ENCODE peak calls at places on chromosomes 6 and 20, in ten cellular contexts. M is OCI-LY7, Q is PC-3, U is psoas muscle, J is cardiac muscle cell, A is endodermal cell, X is adrenal gland, P is IMR-90, R is lung, L is fibroblast of lung. S is an unnamed sample. For H3K9me3 and H3K4me1, the result is how much of the 10 kb centered on the place peaks cover.

GRCh38 chr20:12435254-12435653 is 517.6 kb downstream of the BTBD3 start:
- DNase-seq in U (no peak), L (no peak), X (no peak), Q (no peak), M (no peak), P (no peak), J (no peak), A (no peak), R (no peak), S (no peak)

GRCh38 chr6:128278876-128279275 is 241.5 kb downstream of the PTPRK start:
- DNase-seq in P (peak), M (no peak), J (no peak), L (no peak), Q (no peak), X (no peak), R (no peak), U (no peak), A (no peak), S (no peak)

GRCh38 chr6:122482750-122483080 is 11.1 kb upstream of the SERINC1 start:
- DNase-seq in M (no peak), U (no peak), X (no peak), A (peak), Q (no peak), L (no peak), J (no peak), R (no peak), P (no peak), S (no peak)

GRCh38 chr6:159908940-159909339 is 18.2 kb downstream of the MAS1 start:
- DNase-seq in L (no peak), P (no peak), Q (no peak), X (no peak), R (no peak), J (no peak), U (no peak), M (no peak), A (no peak), S (no peak)

GRCh38 chr20:61752576-61752975 is 313.1 kb downstream of the TAF4 start:
- DNase-seq in R (no peak), X (no peak), Q (no peak), J (no peak), U (no peak), M (no peak), P (no peak), A (no peak), L (no peak), S (no peak)

GRCh38 chr6:135496805-135497411 is 632 bp downstream of the AHI1 start:
- DNase-seq in A (no peak), Q (no peak), R (no peak), L (peak), X (no peak), U (no peak), M (no peak), P (no peak), J (no peak), S (no peak)

GRCh38 chr20:18139832-18140231 is 2.2 kb downstream of the KAT14 start:
- DNase-seq in J (no peak), X (no peak), R (no peak), L (no peak), M (no peak), P (no peak), Q (no peak), A (no peak), U (no peak), S (no peak)

GRCh38 chr6:44104661-44105060 is 22.6 kb downstream of the MRPL14 start:
- DNase-seq in R (peak), J (peak), Q (no peak), L (no peak), M (no peak), U (peak), P (no peak), X (peak), A (no peak), S (no peak)

GRCh38 chr6:144315226-144315980 is 30.3 kb downstream of the UTRN start:
- DNase-seq in P (no peak), M (no peak), L (no peak), U (no peak), Q (no peak), R (no peak), X (peak), A (no peak), J (no peak), S (no peak)

DNA sequence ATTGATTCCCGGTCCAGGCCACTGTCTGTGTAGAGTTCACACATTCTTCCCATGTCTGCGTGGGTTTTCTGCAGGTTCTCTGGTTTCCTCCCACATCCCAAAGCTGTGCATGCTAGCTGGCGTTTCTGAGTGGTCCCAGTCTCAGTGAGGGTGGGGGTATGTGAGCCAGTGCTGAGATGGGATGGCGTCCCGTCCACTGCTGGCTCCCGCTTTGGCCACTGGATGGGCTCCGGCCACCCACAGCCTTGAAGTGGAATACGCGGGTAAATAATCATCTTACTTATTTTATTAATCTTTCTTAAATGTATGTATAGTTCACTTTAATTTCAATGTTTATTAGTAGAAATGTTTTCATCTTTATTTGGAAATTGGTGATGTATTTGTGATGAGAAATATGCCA is 343.5 kb upstream of the MANEA start:
- DNase-seq in A (no peak), Q (no peak), X (no peak), P (no peak), R (no peak), M (no peak), J (no peak), L (no peak), U (no peak), S (no peak)
- H3K9me3 ChIP-seq in A (under half), Q (under half), X (under half), P (under half), R (under half), M (under half), J (under half), L (under half), U (under half), S (under half)

GRCh38 chr20:62770111-62770910 is 26.0 kb upstream of the MRGBP start:
- DNase-seq in P (no peak), M (no peak), X (no peak), R (no peak), L (no peak), Q (no peak), U (peak), A (no peak), J (no peak), S (no peak)

GRCh38 chr20:62766716-62767115 is 29.6 kb upstream of the MRGBP start:
- DNase-seq in Q (peak), R (no peak), L (no peak), A (no peak), M (no peak), J (peak), U (peak), X (no peak), P (no peak), S (peak)

GRCh38 chr20:62769346-62770071 is 26.8 kb upstream of the MRGBP start:
- DNase-seq in A (no peak), U (peak), L (no peak), Q (no peak), X (no peak), P (no peak), J (no peak), R (no peak), M (no peak), S (no peak)

GRCh38 chr20:62768815-62769287 is 27.4 kb upstream of the MRGBP start:
- DNase-seq in A (no peak), Q (no peak), U (peak), R (no peak), P (peak), L (no peak), J (peak), X (peak), M (no peak), S (no peak)

DNA sequence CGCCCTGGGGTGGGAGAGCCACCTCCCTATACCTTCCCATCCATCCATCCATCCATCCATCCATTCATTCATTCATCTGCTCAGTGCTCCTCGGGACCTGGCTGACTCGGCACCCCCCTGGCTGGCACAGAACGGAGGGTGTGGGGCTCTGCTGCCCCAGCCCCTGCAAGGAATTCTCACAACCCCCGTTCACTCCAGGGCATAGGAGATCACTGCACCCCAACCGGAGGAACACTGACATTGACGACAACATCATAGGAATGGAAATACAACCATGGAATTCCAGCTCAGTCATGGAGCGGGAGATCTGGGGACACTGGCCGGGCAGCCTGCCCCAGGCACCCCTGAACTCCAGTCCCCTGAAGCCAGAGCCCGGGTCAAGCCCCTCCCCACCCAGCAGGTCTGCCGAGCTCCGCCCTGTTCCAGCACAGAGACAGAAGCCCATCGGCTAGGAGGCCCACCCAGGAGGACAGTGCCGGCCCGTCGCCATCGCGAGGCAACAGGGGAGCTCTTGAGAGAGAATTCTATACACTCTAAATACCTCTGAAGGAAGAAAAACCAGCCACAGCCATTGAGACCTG is 27.9 kb upstream of the MRGBP start:
- DNase-seq in X (no peak), J (no peak), Q (no peak), R (no peak), P (no peak), M (no peak), L (no peak), U (peak), A (no peak), S (no peak)
- H3K4me1 ChIP-seq in X (under half), J (under half), Q (under half), R (under half), P (under half), M (under half), L (under half), U (under half), A (under half), S (under half)

GRCh38 chr6:167733740-167734661 is 92.7 kb upstream of the AFDN start:
- DNase-seq in J (peak), P (no peak), M (peak), U (no peak), A (peak), Q (no peak), X (peak), L (peak), R (no peak), S (no peak)

GRCh38 chr6:167731216-167731615 is 95.5 kb upstream of the AFDN start:
- DNase-seq in A (peak), R (no peak), Q (no peak), U (no peak), X (no peak), P (no peak), J (no peak), L (no peak), M (no peak), S (no peak)

GRCh38 chr6:167731731-167732422 is 94.8 kb upstream of the AFDN start:
- DNase-seq in Q (no peak), J (no peak), R (no peak), X (no peak), L (no peak), M (no peak), U (no peak), A (peak), P (no peak), S (no peak)

GRCh38 chr6:167726043-167726442 is 100.7 kb upstream of the AFDN start:
- DNase-seq in M (no peak), X (no peak), L (no peak), R (no peak), U (no peak), J (no peak), Q (no peak), A (peak), P (no peak), S (no peak)

DNA sequence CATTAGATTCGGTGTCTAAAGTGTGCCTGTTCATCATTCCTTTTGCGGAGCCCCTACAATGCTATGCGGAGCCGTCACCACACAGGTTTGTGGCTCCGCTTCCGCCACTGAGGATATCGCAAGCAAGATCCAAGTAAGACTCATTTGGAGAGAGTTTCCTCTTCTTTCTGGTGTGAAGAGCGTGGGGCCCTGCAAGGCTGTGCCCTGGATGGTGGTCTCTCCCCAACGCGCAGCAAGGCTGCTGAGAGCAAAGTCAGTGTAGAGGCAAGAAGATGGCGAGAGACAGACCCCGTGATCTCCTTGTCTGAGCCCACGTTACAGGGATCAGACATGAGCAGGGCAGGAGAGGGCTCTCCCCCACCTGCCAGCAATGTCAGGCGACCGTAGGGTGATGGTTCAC is 96.3 kb upstream of the AFDN start:
- DNase-seq in L (no peak), P (no peak), X (no peak), A (peak), U (no peak), Q (no peak), M (no peak), R (no peak), J (no peak), S (no peak)
- H3K9me3 ChIP-seq in L (under half), P (under half), X (under half), A (under half), U (under half), Q (under half), M (under half), R (under half), J (under half), S (under half)

DNA sequence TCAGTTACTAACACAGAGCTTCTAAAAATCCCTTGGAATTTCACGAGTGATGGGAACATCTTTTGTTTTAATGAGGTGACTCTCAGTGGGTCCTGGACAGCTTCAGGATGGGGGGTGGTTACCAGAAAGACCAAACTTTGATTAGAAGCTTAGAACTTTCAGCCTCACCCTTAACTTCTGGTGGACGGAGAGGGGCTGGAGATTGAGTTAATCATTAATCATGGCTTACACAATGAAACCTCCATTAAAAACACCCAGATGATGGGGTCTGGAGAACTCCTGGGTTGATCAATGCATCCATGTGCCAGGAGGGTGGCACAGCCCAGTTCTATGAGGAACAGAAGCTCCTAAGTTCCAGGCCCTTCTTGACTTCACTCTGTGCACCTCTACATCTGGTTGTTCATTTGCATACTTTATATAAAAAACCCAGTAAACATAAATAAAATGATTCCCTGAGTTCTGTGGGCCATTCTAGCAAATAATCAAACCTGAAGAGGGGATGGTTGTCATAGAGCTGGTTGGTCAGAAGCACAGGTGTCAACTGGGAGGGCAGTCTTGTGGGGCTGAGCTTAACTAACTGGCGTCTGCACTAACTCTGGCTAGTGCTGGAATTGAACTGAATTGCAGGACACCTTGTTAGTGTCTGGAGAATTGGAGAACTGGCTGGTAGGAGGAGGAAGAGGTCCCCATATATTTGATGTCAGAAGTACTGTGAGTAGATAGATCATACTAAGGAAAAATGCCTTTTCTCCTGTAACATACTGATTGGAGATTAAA is 10.3 kb downstream of the RMND1 start:
- DNase-seq in M (no peak), U (no peak), R (no peak), J (no peak), P (no peak), X (no peak), A (no peak), Q (no peak), L (no peak), S (no peak)
- H3K4me1 ChIP-seq in M (under half), U (under half), R (under half), J (under half), P (under half), X (under half), A (under half), Q (under half), L (under half), S (under half)

DNA sequence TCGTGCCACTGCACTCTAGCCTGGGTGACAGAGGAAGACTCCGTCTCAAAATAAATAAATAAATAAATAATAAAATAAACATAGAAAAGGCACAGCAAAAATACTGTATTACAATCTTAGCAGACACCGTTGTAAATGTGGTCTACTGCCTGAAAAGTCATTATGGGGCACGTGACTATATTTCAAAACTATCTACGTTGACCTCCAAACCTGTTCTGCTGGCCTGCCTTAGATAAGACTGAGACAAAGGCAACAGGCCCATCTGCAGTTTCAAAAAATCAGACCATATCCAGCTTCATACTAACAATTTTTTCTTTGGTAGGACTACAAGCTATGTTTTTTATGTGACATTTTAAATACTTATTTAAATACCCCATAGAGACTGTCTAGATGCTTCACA is 59.1 kb downstream of the AGPAT4 start:
- DNase-seq in X (no peak), J (no peak), A (no peak), Q (no peak), R (no peak), U (no peak), L (no peak), P (no peak), M (no peak), S (no peak)
- H3K9me3 ChIP-seq in X (under half), J (under half), A (half or more), Q (under half), R (under half), U (under half), L (under half), P (under half), M (under half), S (under half)

GRCh38 chr6:137161975-137162374 is 11.5 kb downstream of the IL22RA2 start:
- DNase-seq in U (no peak), L (no peak), X (no peak), P (no peak), J (peak), Q (no peak), M (no peak), A (no peak), R (no peak), S (no peak)

GRCh38 chr6:137160763-137161162 is 12.7 kb downstream of the IL22RA2 start:
- DNase-seq in A (no peak), P (peak), X (no peak), L (no peak), R (no peak), U (no peak), J (peak), M (no peak), Q (peak), S (no peak)

GRCh38 chr6:137162692-137163303 is 10.6 kb downstream of the IL22RA2 start:
- DNase-seq in Q (no peak), R (no peak), U (no peak), L (no peak), X (no peak), M (no peak), A (no peak), J (no peak), P (no peak), S (no peak)

GRCh38 chr6:137157601-137158000 is 15.8 kb downstream of the IL22RA2 start:
- DNase-seq in X (no peak), A (no peak), J (peak), P (no peak), L (no peak), Q (no peak), M (no peak), U (no peak), R (no peak), S (no peak)

DNA sequence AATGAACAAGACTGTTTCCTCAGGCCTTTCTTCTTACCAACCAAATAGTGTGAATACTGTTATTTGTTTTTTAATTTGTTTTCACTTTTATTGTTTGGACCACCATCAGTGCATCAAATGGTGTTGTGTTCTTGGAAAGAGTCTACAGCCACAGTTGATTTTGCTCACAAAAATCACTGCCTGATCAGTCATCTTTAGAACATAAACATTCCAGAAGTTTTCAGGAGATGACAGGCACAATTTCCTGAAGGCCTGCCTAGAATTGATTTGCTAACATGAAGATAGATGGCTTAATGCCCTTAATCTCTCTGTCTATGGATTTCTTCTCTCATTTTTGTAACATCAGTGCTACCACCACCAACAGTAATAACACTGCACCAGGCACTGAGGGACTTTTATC is 13.5 kb downstream of the IL22RA2 start:
- DNase-seq in R (no peak), P (no peak), L (no peak), M (no peak), X (no peak), J (no peak), A (no peak), Q (no peak), U (no peak), S (no peak)
- H3K4me1 ChIP-seq in R (under half), P (under half), L (under half), M (under half), X (under half), J (under half), A (under half), Q (under half), U (under half), S (under half)

GRCh38 chr6:148653138-148653776 is 93.6 kb upstream of the UST start:
- DNase-seq in J (no peak), A (no peak), Q (peak), R (no peak), P (no peak), L (no peak), X (no peak), U (no peak), M (peak), S (no peak)
- H3K9me3 ChIP-seq in J (under half), A (half or more), Q (under half), R (under half), P (under half), L (under half), X (under half), U (under half), M (under half), S (under half)

GRCh38 chr6:34352305-34352937 is 40.0 kb downstream of the NUDT3 start:
- DNase-seq in R (no peak), A (no peak), J (peak), X (no peak), L (peak), P (peak), M (no peak), Q (peak), U (no peak), S (no peak)
- H3K4me1 ChIP-seq in R (under half), A (under half), J (under half), X (under half), L (under half), P (under half), M (under half), Q (under half), U (under half), S (under half)